ENCODE peak calls at places on chromosomes 7 and 10, in four cellular contexts. T, A, C and L are unnamed samples.

GRCh38 chr10:88582806-88583583 is at the start of gene RNLS:
- DNase-seq in T (peak), A (peak), C (peak), L (peak)

GRCh38 chr7:111763221-111763791 is 201.0 kb upstream of the IMMP2L start:
- DNase-seq in T (peak), A (no peak), C (peak), L (peak)

GRCh38 chr10:99524050-99524666 is 8.6 kb upstream of the NKX2-3 start:
- DNase-seq in T (peak), A (no peak), C (no peak), L (no peak)

GRCh38 chr10:44233561-44234470 is 151.1 kb downstream of the CXCL12 start:
- DNase-seq in T (peak), A (peak), C (no peak), L (peak)

GRCh38 chr10:49642311-49642710 is 28.5 kb downstream of the CHAT start:
- DNase-seq in T (no peak), A (no peak), C (no peak), L (no peak)

GRCh38 chr7:77320161-77320560 is 96.0 kb downstream of the GSAP start:
- DNase-seq in T (no peak), A (no peak), C (no peak), L (no peak)

GRCh38 chr10:11535376-11535959 is 76.0 kb downstream of the USP6NL start:
- DNase-seq in T (no peak), A (no peak), C (no peak), L (no peak)

GRCh38 chr10:43781480-43782361 is 133.0 kb upstream of the ZNF32 start:
- DNase-seq in T (peak), A (no peak), C (peak), L (no peak)

GRCh38 chr10:4310153-4310552 is 515.9 kb upstream of the AKR1E2 start:
- DNase-seq in T (no peak), A (no peak), C (no peak), L (no peak)

GRCh38 chr7:37408241-37408884 is 40.3 kb downstream of the ELMO1 start:
- DNase-seq in T (no peak), A (no peak), C (no peak), L (no peak)

GRCh38 chr10:3782099-3782455 is 2.9 kb downstream of the KLF6 start:
- DNase-seq in T (no peak), A (no peak), C (no peak), L (no peak)

GRCh38 chr10:1050555-1050954 is 1.6 kb upstream of the IDI1 start:
- DNase-seq in T (peak), A (no peak), C (no peak), L (peak)

GRCh38 chr7:37028909-37029440 is 304.7 kb upstream of the AOAH start:
- DNase-seq in T (no peak), A (no peak), C (no peak), L (no peak)

GRCh38 chr10:131695814-131696165 is 205.0 kb upstream of the PPP2R2D start:
- DNase-seq in T (no peak), A (peak), C (no peak), L (no peak)

GRCh38 chr10:11813177-11813576 is 10.0 kb upstream of the PROSER2 start:
- DNase-seq in T (no peak), A (no peak), C (no peak), L (no peak)

GRCh38 chr7:151327659-151328058 is 14.0 kb upstream of the NUB1 start:
- DNase-seq in T (no peak), A (no peak), C (peak), L (no peak)

GRCh38 chr10:73591578-73591902 is 398 bp upstream of the USP54 start:
- DNase-seq in T (peak), A (no peak), C (no peak), L (no peak)

GRCh38 chr10:11509036-11509435 is 102.4 kb downstream of the USP6NL start:
- DNase-seq in T (no peak), A (no peak), C (no peak), L (no peak)

GRCh38 chr7:157076466-157076865 is 62.3 kb upstream of the UBE3C start:
- DNase-seq in T (no peak), A (no peak), C (no peak), L (no peak)

GRCh38 chr7:40802497-40802896 is 667.7 kb downstream of the SUGCT start:
- DNase-seq in T (no peak), A (no peak), C (no peak), L (no peak)

GRCh38 chr10:121886997-121887622 is 40.7 kb downstream of the ATE1 start:
- DNase-seq in T (peak), A (peak), C (peak), L (peak)

GRCh38 chr10:113438660-113439059 is 114.2 kb upstream of the HABP2 start:
- DNase-seq in T (no peak), A (no peak), C (peak), L (no peak)

GRCh38 chr7:112449353-112449752 is 907 bp upstream of the IFRD1 start:
- DNase-seq in T (no peak), A (no peak), C (peak), L (no peak)

GRCh38 chr7:139573871-139574270 is 50.4 kb downstream of the CLEC2L start:
- DNase-seq in T (no peak), A (peak), C (no peak), L (no peak)

GRCh38 chr7:2710901-2711551 is 23.0 kb downstream of the AMZ1 start:
- DNase-seq in T (no peak), A (no peak), C (peak), L (no peak)

GRCh38 chr7:47458057-47458456 is 123.9 kb downstream of the TNS3 start:
- DNase-seq in T (no peak), A (no peak), C (peak), L (no peak)

GRCh38 chr7:509426-509825 is 10.2 kb downstream of the PDGFA start:
- DNase-seq in T (no peak), A (no peak), C (no peak), L (no peak)

GRCh38 chr7:129799350-129799955 is 153.3 kb downstream of the UBE2H start:
- DNase-seq in T (no peak), A (no peak), C (no peak), L (no peak)

GRCh38 chr10:91798736-91799579 is 732 bp downstream of the TNKS2 start:
- DNase-seq in T (peak), A (peak), C (peak), L (peak)

GRCh38 chr10:86756511-86757109 is at the start of gene BMPR1A:
- DNase-seq in T (peak), A (no peak), C (peak), L (peak)

GRCh38 chr10:28291881-28292297 is 11.0 kb downstream of the MPP7 start:
- DNase-seq in T (no peak), A (no peak), C (peak), L (no peak)

GRCh38 chr7:101171442-101171837 is 6.1 kb upstream of the VGF start:
- DNase-seq in T (peak), A (no peak), C (no peak), L (no peak)

GRCh38 chr7:118040562-118040961 is 143.4 kb upstream of the LSM8 start:
- DNase-seq in T (no peak), A (no peak), C (no peak), L (no peak)

GRCh38 chr7:44394636-44395035 is 69.2 kb upstream of the CAMK2B start:
- DNase-seq in T (no peak), A (peak), C (no peak), L (peak)
- H3K56ac ChIP-seq in T (no peak), A (no peak), C (no peak), L (no peak)

GRCh38 chr10:31133251-31133627 is 101.6 kb upstream of the ZNF438 start:
- DNase-seq in T (no peak), A (peak), C (no peak), L (peak)

GRCh38 chr10:31133628-31134302 is 102.1 kb upstream of the ZNF438 start:
- DNase-seq in T (peak), A (peak), C (peak), L (peak)

GRCh38 chr10:31136386-31136785 is 104.7 kb upstream of the ZNF438 start:
- DNase-seq in T (no peak), A (no peak), C (no peak), L (no peak)

GRCh38 chr10:31132681-31133239 is 101.1 kb upstream of the ZNF438 start:
- DNase-seq in T (no peak), A (no peak), C (no peak), L (no peak)

DNA sequence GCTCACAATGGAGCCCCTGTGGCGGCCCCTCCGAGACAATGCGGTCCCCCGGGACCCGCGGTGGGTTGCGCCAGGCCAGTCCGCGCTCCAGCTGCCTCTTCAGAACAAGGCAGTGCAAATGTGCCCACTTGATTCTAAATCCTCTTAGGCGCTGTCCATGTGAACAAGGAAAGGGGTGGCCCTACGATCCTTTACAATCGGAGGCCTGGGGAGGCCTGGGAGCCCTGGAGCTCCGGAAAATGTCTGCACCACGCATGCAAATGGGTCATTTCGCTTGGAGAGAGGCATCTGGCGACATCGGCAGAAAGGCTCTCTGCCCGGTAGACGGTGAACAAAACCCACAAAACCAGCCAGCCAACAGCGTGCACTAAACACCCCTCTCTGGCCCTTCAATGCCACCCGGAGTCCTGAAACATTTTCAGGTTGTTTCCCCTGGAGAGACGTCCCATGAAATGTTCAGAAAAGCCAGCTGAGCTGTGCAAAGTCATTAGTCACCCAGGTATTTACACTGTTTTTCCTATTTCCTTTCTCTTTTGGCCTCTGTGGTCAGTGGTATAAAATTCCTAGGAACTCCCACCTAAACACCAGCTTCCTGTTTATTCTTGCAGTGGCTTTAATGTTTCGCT is 102.8 kb upstream of the ZNF438 start:
- DNase-seq in T (peak), A (no peak), C (peak), L (no peak)
- H3K56ac ChIP-seq in T (peak), A (no peak), C (peak), L (no peak)

DNA sequence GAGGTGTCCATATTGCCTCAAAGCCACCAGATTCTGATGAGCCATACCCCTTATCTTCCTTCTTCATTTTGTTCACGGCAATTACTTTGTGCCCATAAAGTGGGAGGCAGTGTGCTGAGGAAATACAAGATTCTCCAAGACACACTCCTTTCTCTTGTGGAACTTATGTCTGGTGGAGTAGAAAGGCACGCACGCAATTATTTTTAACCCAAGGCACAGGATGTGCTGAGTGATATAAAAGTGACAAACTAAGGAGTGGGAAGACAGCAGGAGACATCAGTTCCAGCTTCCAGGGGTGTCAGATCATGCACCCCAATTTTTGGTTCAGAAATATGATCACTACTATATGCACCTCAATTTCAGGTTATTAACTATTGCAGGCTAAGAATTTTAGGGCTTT is 94.7 kb upstream of the PDCD4 start:
- DNase-seq in T (no peak), A (no peak), C (no peak), L (no peak)
- H3K56ac ChIP-seq in T (no peak), A (no peak), C (no peak), L (no peak)

GRCh38 chr10:57982091-57982490 is 285.6 kb downstream of the IPMK start:
- DNase-seq in T (no peak), A (no peak), C (no peak), L (no peak)

GRCh38 chr10:57977262-57977661 is 290.4 kb downstream of the IPMK start:
- DNase-seq in T (no peak), A (no peak), C (no peak), L (no peak)

GRCh38 chr10:57983226-57983870 is 284.3 kb downstream of the IPMK start:
- DNase-seq in T (no peak), A (no peak), C (peak), L (no peak)

GRCh38 chr10:57979466-57979865 is 288.2 kb downstream of the IPMK start:
- DNase-seq in T (peak), A (no peak), C (no peak), L (no peak)

DNA sequence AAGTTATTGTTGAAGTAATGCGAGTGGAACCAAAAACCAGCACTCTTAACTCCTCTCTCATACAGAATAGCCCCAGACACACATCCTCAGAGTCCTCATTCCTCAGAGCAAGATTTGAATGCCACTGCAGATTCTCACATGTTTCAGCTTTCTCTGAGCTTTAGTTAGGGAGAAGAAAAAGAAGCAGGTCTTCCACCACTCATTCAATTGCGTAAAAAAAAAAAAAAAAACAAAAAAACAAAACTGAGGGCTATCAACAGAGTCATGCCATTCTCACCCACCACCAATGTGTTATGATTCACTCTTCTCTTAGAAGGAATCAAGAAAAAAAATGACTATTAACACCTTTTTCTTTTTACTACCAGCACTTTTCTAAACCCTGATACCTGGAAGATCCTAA is 287.7 kb downstream of the IPMK start:
- DNase-seq in T (peak), A (no peak), C (no peak), L (no peak)
- H3K56ac ChIP-seq in T (no peak), A (no peak), C (no peak), L (no peak)

GRCh38 chr7:114150704-114151103 is 231.9 kb upstream of the PPP1R3A start:
- DNase-seq in T (no peak), A (no peak), C (no peak), L (no peak)
- H3K56ac ChIP-seq in T (no peak), A (no peak), C (no peak), L (no peak)

GRCh38 chr10:21456160-21456559 is 69.3 kb downstream of the SKIDA1 start:
- DNase-seq in T (no peak), A (no peak), C (no peak), L (no peak)

GRCh38 chr10:21449288-21449966 is 76.1 kb downstream of the SKIDA1 start:
- DNase-seq in T (peak), A (no peak), C (no peak), L (no peak)

DNA sequence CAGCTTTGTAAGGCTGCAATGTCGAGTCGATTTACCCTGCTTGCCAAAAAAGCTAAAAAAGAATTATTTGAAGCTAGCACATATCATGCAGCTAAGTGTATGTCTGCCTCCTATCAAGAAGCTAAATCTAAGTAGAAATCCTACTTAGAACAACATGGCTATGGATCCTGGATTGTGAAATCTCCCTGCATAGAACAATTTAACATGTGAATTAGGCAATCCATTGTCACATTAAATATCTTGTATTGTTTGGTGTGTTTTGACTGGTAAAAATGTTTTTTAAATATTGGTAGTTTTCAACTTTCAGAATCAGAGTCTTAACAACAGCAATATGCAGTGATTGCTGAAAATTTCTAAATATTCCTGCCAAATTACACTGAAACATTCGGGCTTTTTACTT is 73.3 kb downstream of the SKIDA1 start:
- DNase-seq in T (no peak), A (no peak), C (no peak), L (no peak)
- H3K56ac ChIP-seq in T (no peak), A (no peak), C (no peak), L (no peak)

GRCh38 chr10:48240196-48240595 is 34.3 kb downstream of the FRMPD2 start:
- DNase-seq in T (no peak), A (no peak), C (no peak), L (peak)

GRCh38 chr10:48237856-48238250 is 36.6 kb downstream of the FRMPD2 start:
- DNase-seq in T (no peak), A (no peak), C (no peak), L (peak)

GRCh38 chr10:48237225-48237855 is 37.2 kb downstream of the FRMPD2 start:
- DNase-seq in T (no peak), A (no peak), C (no peak), L (peak)

GRCh38 chr10:48239618-48240017 is 34.9 kb downstream of the FRMPD2 start:
- DNase-seq in T (no peak), A (no peak), C (no peak), L (peak)

GRCh38 chr10:48238826-48239520 is 35.5 kb downstream of the FRMPD2 start:
- DNase-seq in T (no peak), A (no peak), C (no peak), L (peak)
- H3K56ac ChIP-seq in T (no peak), A (no peak), C (no peak), L (no peak)

DNA sequence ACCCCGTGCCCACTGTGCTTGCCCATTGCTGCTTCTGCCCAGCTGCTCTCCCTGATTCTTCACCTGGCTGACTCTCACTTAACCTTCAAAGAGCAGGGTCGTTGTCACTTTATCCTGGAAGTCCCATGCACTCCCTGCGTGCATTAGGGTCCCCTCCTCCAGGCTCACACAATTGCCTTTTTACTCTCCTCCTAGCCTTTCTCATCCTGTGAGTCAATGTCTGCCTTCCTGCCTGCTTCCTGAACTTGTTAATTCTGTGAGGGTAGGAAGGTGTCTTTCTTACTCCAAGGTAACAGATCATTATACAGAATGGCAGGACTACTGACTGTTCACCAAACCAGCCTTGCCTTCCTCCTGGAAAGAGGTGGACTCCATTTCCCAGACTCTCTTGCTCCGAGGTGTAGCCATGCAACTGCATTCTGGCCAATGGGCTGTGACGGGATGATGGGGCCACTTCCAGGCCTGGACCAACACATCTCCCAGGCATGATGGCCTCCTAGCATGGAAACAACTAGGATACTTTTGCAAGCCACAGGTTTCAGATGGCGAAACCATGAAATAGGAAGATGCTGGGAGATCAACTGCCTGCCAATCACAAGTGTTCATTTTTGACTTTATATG is 54.7 kb downstream of the ARHGAP22 start:
- DNase-seq in T (no peak), A (no peak), C (no peak), L (no peak)
- H3K56ac ChIP-seq in T (no peak), A (no peak), C (no peak), L (no peak)

DNA sequence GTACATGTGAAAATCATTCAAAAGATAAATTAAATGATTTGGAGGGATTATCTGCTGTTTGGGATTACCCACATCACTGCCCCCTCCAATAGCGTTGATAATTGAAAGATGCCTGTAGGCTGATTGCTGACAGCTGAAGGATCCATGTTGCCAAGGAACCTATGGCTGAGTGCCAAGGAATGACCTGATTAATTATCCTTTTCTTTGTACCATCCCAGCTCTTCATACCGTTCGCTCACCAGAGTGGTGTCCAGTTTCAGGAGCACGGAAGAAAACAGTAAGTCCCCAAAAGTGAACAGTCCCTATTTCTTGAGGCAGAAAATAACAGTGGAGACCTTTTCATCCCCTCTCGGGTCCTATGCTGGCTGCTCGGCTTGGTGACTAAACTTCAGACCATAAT is 108.7 kb downstream of the SPAG6 start:
- DNase-seq in T (no peak), A (no peak), C (no peak), L (no peak)
- H3K56ac ChIP-seq in T (no peak), A (no peak), C (no peak), L (no peak)